ENCODE peak calls at places on chromosomes 7 and 10, in seven cellular contexts. V is NCI-H460, D is germinal center, S is EL, R is brain microvascular endothelial cell, N is neural crest cell, I is NCI-H2171. W is an unnamed sample.

GRCh38 chr7:138186951-138187351 is 110.7 kb downstream of the AKR1D1 start:
- DNase-seq in V (no peak), D (no peak), S (peak; percentile 84), R (peak; percentile 98), N (peak; percentile 21), I (no peak), W (no peak)

GRCh38 chr10:75940742-75941141 is 509.3 kb downstream of the LRMDA start:
- DNase-seq in V (no peak), D (no peak), S (no peak), R (no peak), N (no peak), I (no peak), W (no peak)

GRCh38 chr10:127442220-127442525 is 106.9 kb upstream of the NPS start:
- DNase-seq in V (no peak), D (no peak), S (no peak), R (no peak), N (no peak), I (no peak), W (no peak)

GRCh38 chr10:62907470-62908212 is 91.5 kb upstream of the EGR2 start:
- DNase-seq in V (no peak), D (peak; percentile 26), S (no peak), R (no peak), N (no peak), I (no peak), W (no peak)

GRCh38 chr7:71486856-71487628 is 355.1 kb downstream of the GALNT17 start:
- DNase-seq in V (peak; percentile 59), D (no peak), S (no peak), R (peak; percentile 94), N (no peak), I (no peak), W (no peak)

GRCh38 chr7:74355091-74355490 is 65.9 kb downstream of the CLIP2 start:
- DNase-seq in V (peak; percentile 56), D (no peak), S (peak; percentile 88), R (peak; percentile 94), N (no peak), I (no peak), W (no peak)

GRCh38 chr7:24419070-24419469 is 135.1 kb downstream of the NPY start:
- DNase-seq in V (no peak), D (peak; percentile 12), S (peak; percentile 6), R (peak; percentile 12), N (no peak), I (no peak), W (no peak)

GRCh38 chr10:103192451-103193106 is 493 bp downstream of the NT5C2 start:
- DNase-seq in V (peak; percentile 85), D (peak; percentile 63), S (peak; percentile 78), R (peak; percentile 69), N (peak; percentile 63), I (no peak), W (peak; percentile 91)

GRCh38 chr10:14543048-14543903 is 212.6 kb upstream of the FRMD4A start:
- DNase-seq in V (no peak), D (no peak), S (no peak), R (peak; percentile 43), N (no peak), I (no peak), W (no peak)

GRCh38 chr7:137871173-137871915 is 24.6 kb upstream of the DGKI start:
- DNase-seq in V (no peak), D (no peak), S (no peak), R (no peak), N (no peak), I (no peak), W (no peak)

GRCh38 chr7:142542938-142543337 is 206.3 kb upstream of the PRSS1 start:
- DNase-seq in V (no peak), D (no peak), S (peak; percentile 75), R (peak; percentile 68), N (no peak), I (no peak), W (no peak)

GRCh38 chr10:99695761-99696160 is 36.2 kb downstream of the COX15 start:
- DNase-seq in V (no peak), D (no peak), S (peak; percentile 48), R (no peak), N (no peak), I (no peak), W (no peak)

GRCh38 chr10:72319416-72320254 is 35.1 kb downstream of the DNAJB12 start:
- DNase-seq in V (peak; percentile 94), D (peak; percentile 89), S (peak; percentile 92), R (peak; percentile 82), N (peak; percentile 47), I (peak; percentile 74), W (peak; percentile 94)

GRCh38 chr10:33334839-33335549 is 527 bp upstream of the NRP1 start:
- DNase-seq in V (peak; percentile 30), D (peak; percentile 8), S (peak; percentile 82), R (peak; percentile 84), N (peak; percentile 70), I (peak; percentile 38), W (peak; percentile 24)

GRCh38 chr10:123148414-123149161 is 652 bp downstream of the HMX2 start:
- DNase-seq in V (no peak), D (no peak), S (no peak), R (no peak), N (no peak), I (no peak), W (no peak)

GRCh38 chr10:8051851-8052257 is 2.6 kb upstream of the GATA3 start:
- DNase-seq in V (no peak), D (no peak), S (no peak), R (no peak), N (no peak), I (no peak), W (no peak)

GRCh38 chr10:30386801-30387588 is 37.9 kb upstream of the MTPAP start:
- DNase-seq in V (no peak), D (no peak), S (peak; percentile 14), R (no peak), N (no peak), I (no peak), W (no peak)

GRCh38 chr10:117736655-117737054 is 194.1 kb downstream of the EMX2 start:
- DNase-seq in V (no peak), D (no peak), S (no peak), R (no peak), N (no peak), I (no peak), W (no peak)

GRCh38 chr10:22714524-22715289 is at the start of gene PIP4K2A:
- DNase-seq in V (peak; percentile 48), D (peak; percentile 88), S (peak; percentile 79), R (peak; percentile 21), N (peak; percentile 50), I (no peak), W (peak; percentile 61)

GRCh38 chr7:120988591-120989299 is at the start of gene CPED1:
- DNase-seq in V (peak; percentile 47), D (peak; percentile 65), S (peak; percentile 76), R (peak; percentile 73), N (peak; percentile 56), I (no peak), W (peak; percentile 28)

GRCh38 chr10:17100586-17100985 is 29.0 kb downstream of the CUBN start:
- DNase-seq in V (no peak), D (no peak), S (no peak), R (no peak), N (no peak), I (no peak), W (no peak)

GRCh38 chr7:103380395-103381191 is 33.1 kb downstream of the PSMC2 start:
- DNase-seq in V (no peak), D (no peak), S (peak; percentile 3), R (no peak), N (no peak), I (no peak), W (no peak)

GRCh38 chr10:125060851-125061556 is 99.4 kb downstream of the CTBP2 start:
- DNase-seq in V (peak; percentile 70), D (peak; percentile 64), S (peak; percentile 86), R (peak; percentile 85), N (peak; percentile 67), I (no peak), W (peak; percentile 98)

GRCh38 chr10:20674870-20675385 is 222.2 kb downstream of the NEBL start:
- DNase-seq in V (no peak), D (no peak), S (no peak), R (no peak), N (no peak), I (no peak), W (no peak)

GRCh38 chr7:43700059-43700501 is 29.2 kb downstream of the COA1 start:
- DNase-seq in V (peak; percentile 59), D (peak; percentile 36), S (peak; percentile 71), R (no peak), N (no peak), I (peak; percentile 23), W (no peak)

GRCh38 chr7:127831312-127832212 is 179.6 kb downstream of the SND1 start:
- DNase-seq in V (no peak), D (no peak), S (no peak), R (no peak), N (no peak), I (peak; percentile 81), W (no peak)

GRCh38 chr7:70044525-70044924 is 446.2 kb downstream of the AUTS2 start:
- DNase-seq in V (no peak), D (no peak), S (no peak), R (no peak), N (no peak), I (no peak), W (no peak)

GRCh38 chr10:34908472-34908871 is 93.4 kb upstream of the PARD3 start:
- DNase-seq in V (no peak), D (no peak), S (peak; percentile 88), R (peak; percentile 38), N (no peak), I (no peak), W (no peak)

GRCh38 chr7:45680776-45681175 is 106.6 kb downstream of the ADCY1 start:
- DNase-seq in V (no peak), D (no peak), S (no peak), R (no peak), N (no peak), I (no peak), W (no peak)